ENCODE peak calls at places on chromosomes 12 and 14, in seven cellular contexts. One of them, this sample, is unnamed.

GRCh38 chr14:60651936-60652673 is 2.8 kb upstream of the SIX1 start:
- DNase-seq in NCI-H345: no peak
- DNase-seq in NAMALWA: no peak
- DNase-seq in left ventricle myocardium inferior: no peak
- DNase-seq in EL: no peak
- DNase-seq in dermis microvascular lymphatic vessel endothelial cell: no peak
- DNase-seq in AG09309: no peak
- DNase-seq in this sample: no peak

GRCh38 chr12:18283776-18284175 is 22.5 kb downstream of the PIK3C2G start:
- DNase-seq in AG09309: no peak
- DNase-seq in dermis microvascular lymphatic vessel endothelial cell: no peak
- DNase-seq in NCI-H345: no peak
- DNase-seq in EL: no peak
- DNase-seq in NAMALWA: no peak
- DNase-seq in left ventricle myocardium inferior: no peak
- DNase-seq in this sample: no peak

GRCh38 chr14:60796434-60796833 is 61.9 kb downstream of the MNAT1 start:
- DNase-seq in NAMALWA: no peak
- DNase-seq in EL: no peak
- DNase-seq in NCI-H345: no peak
- DNase-seq in left ventricle myocardium inferior: no peak
- DNase-seq in dermis microvascular lymphatic vessel endothelial cell: no peak
- DNase-seq in AG09309: no peak
- DNase-seq in this sample: no peak

GRCh38 chr12:87679262-87679661 is 349.9 kb downstream of the C12orf50 start:
- DNase-seq in EL: no peak
- DNase-seq in NAMALWA: no peak
- DNase-seq in left ventricle myocardium inferior: no peak
- DNase-seq in NCI-H345: no peak
- DNase-seq in dermis microvascular lymphatic vessel endothelial cell: no peak
- DNase-seq in AG09309: no peak
- DNase-seq in this sample: no peak

GRCh38 chr12:52645982-52646381 is 6.0 kb downstream of the KRT2 start:
- DNase-seq in NCI-H345: no peak
- DNase-seq in EL: no peak
- DNase-seq in AG09309: no peak
- DNase-seq in dermis microvascular lymphatic vessel endothelial cell: no peak
- DNase-seq in NAMALWA: no peak
- DNase-seq in left ventricle myocardium inferior: no peak
- DNase-seq in this sample: no peak

GRCh38 chr12:1360812-1361211 is 233.6 kb downstream of the FBXL14 start:
- DNase-seq in NAMALWA: no peak
- DNase-seq in dermis microvascular lymphatic vessel endothelial cell: no peak
- DNase-seq in AG09309: no peak
- DNase-seq in EL: peak
- DNase-seq in NCI-H345: no peak
- DNase-seq in left ventricle myocardium inferior: no peak
- DNase-seq in this sample: no peak

GRCh38 chr14:85252011-85252410 is 277.9 kb upstream of the FLRT2 start:
- DNase-seq in EL: peak
- DNase-seq in left ventricle myocardium inferior: no peak
- DNase-seq in dermis microvascular lymphatic vessel endothelial cell: peak
- DNase-seq in NAMALWA: no peak
- DNase-seq in NCI-H345: no peak
- DNase-seq in AG09309: peak
- DNase-seq in this sample: peak

GRCh38 chr12:109169262-109169661 is 52.9 kb downstream of the ACACB start:
- DNase-seq in left ventricle myocardium inferior: no peak
- DNase-seq in NAMALWA: no peak
- DNase-seq in NCI-H345: no peak
- DNase-seq in AG09309: no peak
- DNase-seq in EL: no peak
- DNase-seq in dermis microvascular lymphatic vessel endothelial cell: no peak
- DNase-seq in this sample: no peak

GRCh38 chr12:107404981-107405380 is 280.6 kb upstream of the PWP1 start:
- DNase-seq in EL: peak
- DNase-seq in AG09309: no peak
- DNase-seq in NCI-H345: no peak
- DNase-seq in dermis microvascular lymphatic vessel endothelial cell: no peak
- DNase-seq in NAMALWA: peak
- DNase-seq in left ventricle myocardium inferior: no peak
- DNase-seq in this sample: no peak